ENCODE peak calls at places on chromosome 7, in ten cellular contexts. Y, L, P, R, V, H, X, S, D and A are unnamed samples. For H3K4me1, the result is how much of the 10 kb centered on the place peaks cover.

GRCh38 chr7:151743481-151743983 is 133.4 kb downstream of the PRKAG2 start:
- DNase-seq in D (peak), X (no peak), R (no peak), Y (no peak), S (no peak), L (no peak), V (no peak), P (no peak), H (no peak), A (no peak)

GRCh38 chr7:140972344-140972743 is 42.4 kb downstream of the MRPS33 start:
- DNase-seq in P (no peak), Y (no peak), X (no peak), R (no peak), D (no peak), S (no peak), L (no peak), V (no peak), H (no peak), A (no peak)

GRCh38 chr7:47758546-47758945 is 176.6 kb upstream of the TNS3 start:
- DNase-seq in L (peak), V (no peak), S (no peak), H (no peak), P (no peak), Y (no peak), R (no peak), X (no peak), D (no peak), A (no peak)

GRCh38 chr7:158277219-158278141 is 310.1 kb downstream of the PTPRN2 start:
- DNase-seq in Y (no peak), H (no peak), R (no peak), S (no peak), X (no peak), L (no peak), P (no peak), V (no peak), D (no peak), A (no peak)

GRCh38 chr7:91609525-91609924 is 271.0 kb downstream of the MTERF1 start:
- DNase-seq in V (no peak), P (no peak), Y (no peak), X (no peak), R (no peak), L (peak), D (no peak), S (no peak), H (no peak), A (no peak)

GRCh38 chr7:99860281-99861127 is 16.3 kb downstream of the OR2AE1 start:
- DNase-seq in X (peak), P (no peak), D (peak), H (no peak), R (no peak), L (peak), S (no peak), Y (no peak), V (no peak), A (peak)

GRCh38 chr7:47962262-47962661 is 14.0 kb upstream of the PKD1L1 start:
- DNase-seq in V (no peak), D (no peak), Y (no peak), H (no peak), X (no peak), L (no peak), S (no peak), R (peak), P (no peak), A (no peak)

GRCh38 chr7:106285801-106286492 is 1.2 kb upstream of the NAMPT start:
- DNase-seq in H (no peak), D (no peak), S (no peak), R (no peak), P (peak), X (peak), L (peak), V (no peak), Y (peak), A (peak)

GRCh38 chr7:118054529-118054928 is 129.4 kb upstream of the LSM8 start:
- DNase-seq in R (no peak), H (no peak), Y (no peak), D (no peak), P (no peak), V (no peak), X (no peak), S (no peak), L (no peak), A (no peak)

GRCh38 chr7:149559711-149560110 is 62.1 kb upstream of the ZNF746 start:
- DNase-seq in D (no peak), Y (no peak), L (peak), H (no peak), P (no peak), V (no peak), S (no peak), R (no peak), X (peak), A (no peak)

GRCh38 chr7:155991470-155991869 is 179.2 kb upstream of the SHH start:
- DNase-seq in Y (no peak), D (no peak), L (no peak), V (no peak), X (no peak), H (no peak), P (no peak), S (no peak), R (no peak), A (no peak)

GRCh38 chr7:133246558-133246957 is 6.3 kb upstream of the EXOC4 start:
- DNase-seq in S (no peak), V (no peak), Y (no peak), L (no peak), R (no peak), P (no peak), X (no peak), H (no peak), D (no peak), A (no peak)

GRCh38 chr7:140497241-140497769 is 18.0 kb upstream of the MKRN1 start:
- DNase-seq in H (no peak), V (no peak), R (no peak), Y (no peak), S (no peak), L (no peak), D (no peak), X (no peak), P (no peak), A (no peak)

GRCh38 chr7:18552311-18552916 is 56.9 kb downstream of the HDAC9 start:
- DNase-seq in S (no peak), X (no peak), H (no peak), V (no peak), D (no peak), R (no peak), L (no peak), P (no peak), Y (no peak), A (no peak)

GRCh38 chr7:54179321-54180029 is 362.7 kb upstream of the VSTM2A start:
- DNase-seq in L (no peak), R (no peak), D (no peak), V (no peak), S (no peak), X (no peak), Y (no peak), P (no peak), H (no peak), A (no peak)

GRCh38 chr7:114156178-114156577 is 237.4 kb upstream of the PPP1R3A start:
- DNase-seq in S (no peak), H (peak), D (no peak), V (no peak), R (no peak), X (no peak), L (no peak), Y (no peak), P (no peak), A (no peak)

GRCh38 chr7:50560865-50561351 is 4.3 kb downstream of the DDC start:
- DNase-seq in P (no peak), V (no peak), X (no peak), R (no peak), S (no peak), D (peak), Y (no peak), H (peak), L (no peak), A (no peak)

GRCh38 chr7:26034386-26034785 is 117.6 kb upstream of the NFE2L3 start:
- DNase-seq in P (no peak), H (no peak), X (no peak), S (no peak), Y (no peak), V (no peak), L (no peak), D (no peak), R (no peak), A (no peak)

GRCh38 chr7:150515752-150516151 is 1.1 kb downstream of the GIMAP7 start:
- DNase-seq in S (no peak), V (no peak), D (no peak), R (no peak), X (no peak), Y (no peak), H (no peak), L (no peak), P (no peak), A (no peak)

GRCh38 chr7:127608446-127608845 is 9.5 kb downstream of the PAX4 start:
- DNase-seq in D (no peak), S (no peak), Y (no peak), P (no peak), X (no peak), V (no peak), H (no peak), R (no peak), L (no peak), A (no peak)

GRCh38 chr7:56115852-56116538 is at the start of gene NUPR2:
- DNase-seq in V (no peak), R (peak), L (no peak), S (no peak), H (no peak), Y (no peak), D (no peak), P (no peak), X (no peak), A (no peak)

GRCh38 chr7:122532406-122533269 is 166.3 kb downstream of the RNF133 start:
- DNase-seq in V (no peak), D (no peak), P (no peak), Y (no peak), R (no peak), S (peak), H (peak), L (no peak), X (peak), A (no peak)

GRCh38 chr7:117666019-117666418 is 186.2 kb downstream of the CFTR start:
- DNase-seq in P (no peak), S (peak), L (peak), R (no peak), X (peak), D (no peak), H (no peak), V (no peak), Y (no peak), A (no peak)

GRCh38 chr7:15178065-15178464 is 275.5 kb upstream of the DGKB start:
- DNase-seq in S (no peak), X (no peak), L (peak), R (no peak), P (no peak), Y (no peak), V (no peak), D (no peak), H (no peak), A (no peak)

GRCh38 chr7:98251844-98252639 is at the start of gene TECPR1:
- DNase-seq in H (peak), R (peak), Y (peak), S (peak), X (peak), D (peak), P (peak), L (peak), V (peak), A (peak)
- TF ChIP-seq CTCF in H (no peak), R (no peak), Y (no peak), S (no peak), X (no peak), D (no peak), P (no peak), L (no peak), V (no peak), A (peak)

GRCh38 chr7:131159961-131160361 is 167.7 kb upstream of the MKLN1 start:
- DNase-seq in R (no peak), Y (no peak), L (peak), H (no peak), P (no peak), V (no peak), X (peak), D (no peak), S (no peak), A (no peak)

GRCh38 chr7:131164900-131165254 is 162.8 kb upstream of the MKLN1 start:
- DNase-seq in R (no peak), Y (no peak), X (no peak), P (no peak), D (no peak), H (no peak), V (no peak), S (no peak), L (no peak), A (no peak)

GRCh38 chr7:131164025-131164899 is 163.4 kb upstream of the MKLN1 start:
- DNase-seq in V (no peak), P (no peak), X (peak), L (peak), D (no peak), H (peak), R (no peak), Y (no peak), S (peak), A (no peak)

GRCh38 chr7:131157530-131158243 is 170.0 kb upstream of the MKLN1 start:
- DNase-seq in D (no peak), P (no peak), X (peak), R (peak), S (no peak), V (peak), H (no peak), L (peak), Y (peak), A (peak)

GRCh38 chr7:131161103-131161502 is 166.6 kb upstream of the MKLN1 start:
- DNase-seq in D (no peak), Y (no peak), S (no peak), X (no peak), R (no peak), L (peak), V (no peak), H (no peak), P (no peak), A (no peak)
- H3K4me1 ChIP-seq in D (under half), Y (under half), S (under half), X (under half), R (under half), L (under half), V (under half), H (under half), P (under half), A (under half)

DNA sequence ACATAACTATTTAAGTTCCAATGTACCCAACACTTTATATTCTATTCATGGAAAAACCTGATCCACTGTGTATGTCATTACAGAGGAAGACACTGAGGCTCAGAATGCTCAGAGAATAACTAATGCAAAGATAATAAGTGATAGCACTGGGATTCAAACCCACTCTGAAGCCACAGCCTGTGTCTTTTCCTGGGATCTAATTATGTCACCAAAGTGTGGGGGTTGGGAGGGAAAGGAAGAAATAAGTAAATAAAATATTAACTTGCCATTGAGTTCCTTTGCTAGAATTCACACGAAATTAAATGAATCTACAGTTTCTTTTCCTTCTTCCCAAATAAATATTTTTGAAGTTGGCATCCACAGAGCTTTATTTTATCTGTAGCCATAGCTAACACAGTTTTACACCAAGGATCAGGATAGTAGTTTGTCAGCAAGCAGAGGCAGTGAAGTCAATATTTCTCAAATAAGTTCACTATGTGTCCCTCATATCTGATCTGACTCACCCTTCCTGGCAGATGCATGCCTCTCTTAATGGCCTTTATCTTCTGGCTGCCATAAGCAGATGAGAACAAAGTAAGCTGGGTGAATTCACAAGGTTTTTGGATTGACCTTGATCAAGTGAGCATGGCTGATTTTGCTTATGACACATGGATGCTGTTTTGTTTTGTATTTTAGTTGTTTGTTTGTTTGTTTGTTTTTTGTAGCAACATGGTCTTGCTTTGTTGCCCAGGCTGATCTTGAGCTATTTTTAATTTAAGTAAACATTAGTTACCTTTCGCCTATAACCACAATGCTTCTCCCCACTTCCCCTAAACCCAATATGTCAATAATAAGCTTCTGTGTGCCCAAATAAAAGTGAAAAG is 6.3 kb downstream of the RAPGEF5 start:
- DNase-seq in P (peak), Y (no peak), S (peak), D (no peak), X (peak), R (no peak), H (no peak), V (no peak), L (peak), A (no peak)
- H3K27ac ChIP-seq in P (peak), Y (no peak), S (peak), D (peak), X (no peak), R (peak), H (no peak), V (no peak), L (no peak), A (no peak)

GRCh38 chr7:37491919-37492694 is 43.4 kb upstream of the ELMO1 start:
- DNase-seq in L (no peak), P (no peak), D (no peak), Y (no peak), H (peak), S (no peak), X (no peak), V (no peak), R (no peak), A (no peak)
- TF ChIP-seq CTCF in L (no peak), P (peak), D (no peak), Y (no peak), H (peak), S (peak), X (no peak), V (no peak), R (no peak), A (no peak)

GRCh38 chr7:139203992-139204391 is 27.0 kb upstream of the UBN2 start:
- DNase-seq in R (no peak), Y (no peak), D (no peak), X (no peak), S (no peak), P (no peak), H (peak), V (no peak), L (no peak), A (no peak)

GRCh38 chr7:139200382-139200781 is 30.7 kb upstream of the UBN2 start:
- DNase-seq in V (no peak), H (no peak), D (no peak), S (no peak), Y (no peak), P (no peak), R (no peak), L (no peak), X (no peak), A (no peak)

GRCh38 chr7:139205843-139206242 is 25.2 kb upstream of the UBN2 start:
- DNase-seq in Y (no peak), L (no peak), X (no peak), S (no peak), P (no peak), H (no peak), R (no peak), D (no peak), V (no peak), A (no peak)
- H3K4me1 ChIP-seq in Y (under half), L (under half), X (under half), S (under half), P (under half), H (under half), R (under half), D (under half), V (under half), A (under half)

DNA sequence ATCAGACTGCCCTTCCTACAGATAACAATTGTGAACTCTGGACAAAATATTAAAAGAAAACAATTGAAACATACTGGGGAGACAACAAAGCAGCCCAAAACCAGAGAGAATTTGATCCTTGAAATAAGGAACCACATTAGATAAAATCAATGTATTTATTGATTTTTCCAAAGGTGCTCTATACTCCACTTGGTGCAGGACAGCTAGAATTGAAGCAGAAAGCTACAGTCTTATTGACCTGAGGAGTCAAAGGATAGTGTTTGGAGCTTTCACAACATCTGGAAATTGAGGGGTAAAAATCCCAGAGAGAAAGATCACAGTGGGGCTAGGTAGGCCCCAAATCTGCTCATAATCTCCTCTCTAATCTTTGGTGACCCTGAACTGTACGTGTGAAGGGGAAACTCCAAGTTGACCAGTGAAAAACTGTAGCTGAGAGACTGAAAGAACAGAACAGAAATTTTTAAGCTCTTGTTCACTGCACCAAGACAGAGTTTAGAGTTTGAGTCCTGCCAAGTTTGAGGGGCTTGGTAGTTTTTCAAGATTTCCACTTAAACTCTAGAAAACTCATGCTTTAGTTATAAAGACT is 70.2 kb downstream of the SAMD9 start:
- DNase-seq in R (no peak), S (no peak), X (no peak), D (no peak), V (no peak), L (no peak), H (no peak), P (no peak), Y (no peak), A (no peak)
- H3K27ac ChIP-seq in R (no peak), S (no peak), X (peak), D (no peak), V (no peak), L (no peak), H (no peak), P (no peak), Y (no peak), A (no peak)

GRCh38 chr7:112453505-112454171 is 3.4 kb downstream of the IFRD1 start:
- DNase-seq in P (no peak), L (peak), X (peak), Y (no peak), H (no peak), V (no peak), S (no peak), D (no peak), R (no peak), A (no peak)

GRCh38 chr7:112450807-112451661 is 774 bp downstream of the IFRD1 start:
- DNase-seq in R (peak), L (peak), P (peak), Y (peak), H (peak), D (peak), V (peak), S (peak), X (peak), A (peak)

GRCh38 chr7:112449902-112450806 is at the start of gene IFRD1:
- DNase-seq in V (peak), Y (peak), X (peak), S (peak), P (peak), L (peak), D (peak), R (peak), H (peak), A (peak)

GRCh38 chr7:112449353-112449752 is 907 bp upstream of the IFRD1 start:
- DNase-seq in V (no peak), S (peak), H (no peak), R (peak), D (peak), Y (no peak), X (no peak), P (peak), L (peak), A (no peak)

GRCh38 chr7:112452102-112452888 is 2.0 kb downstream of the IFRD1 start:
- DNase-seq in X (peak), R (peak), V (peak), Y (peak), H (peak), D (peak), S (no peak), P (peak), L (peak), A (peak)
- TF ChIP-seq CTCF in X (peak), R (peak), V (no peak), Y (no peak), H (peak), D (no peak), S (no peak), P (peak), L (peak), A (no peak)

GRCh38 chr7:134834689-134835462 is 55.4 kb downstream of the CALD1 start:
- DNase-seq in H (no peak), Y (no peak), S (no peak), L (peak), P (no peak), V (no peak), R (no peak), X (peak), D (no peak), A (no peak)
- H3K4me1 ChIP-seq in H (under half), Y (under half), S (under half), L (under half), P (under half), V (under half), R (under half), X (under half), D (under half), A (under half)